ENCODE peak calls at places on chromosome 20, in four cellular contexts. One of them, this sample, is unnamed.

GRCh38 chr20:48451401-48451800 is 376.4 kb downstream of the PREX1 start:
- DNase-seq in K562: no peak
- DNase-seq in GM12878: no peak
- DNase-seq in HepG2: no peak
- DNase-seq in this sample: no peak

GRCh38 chr20:1330075-1330830 is 1.3 kb upstream of the SDCBP2 start:
- DNase-seq in HepG2: no peak
- DNase-seq in K562: no peak
- DNase-seq in GM12878: peak
- DNase-seq in this sample: no peak

GRCh38 chr20:56843817-56844216 is 214.7 kb downstream of the TFAP2C start:
- DNase-seq in GM12878: no peak
- DNase-seq in HepG2: no peak
- DNase-seq in K562: peak
- DNase-seq in this sample: no peak

GRCh38 chr20:1434571-1435336 is 31.9 kb downstream of the NSFL1C start:
- DNase-seq in K562: no peak
- DNase-seq in GM12878: peak
- DNase-seq in HepG2: no peak
- DNase-seq in this sample: no peak

GRCh38 chr20:47326718-47327137 is 29.8 kb downstream of the ZMYND8 start:
- DNase-seq in HepG2: no peak
- DNase-seq in K562: no peak
- DNase-seq in GM12878: no peak
- DNase-seq in this sample: no peak

GRCh38 chr20:4797275-4797674 is 75.6 kb downstream of the PRND start:
- DNase-seq in HepG2: no peak
- DNase-seq in GM12878: no peak
- DNase-seq in K562: no peak
- DNase-seq in this sample: no peak

GRCh38 chr20:4159765-4160490 is 144.6 kb upstream of the RNF24 start:
- DNase-seq in HepG2: no peak
- DNase-seq in K562: no peak
- DNase-seq in GM12878: no peak
- DNase-seq in this sample: no peak

GRCh38 chr20:52676282-52676995 is 295.7 kb upstream of the TSHZ2 start:
- DNase-seq in HepG2: no peak
- DNase-seq in GM12878: no peak
- DNase-seq in K562: no peak
- DNase-seq in this sample: no peak

GRCh38 chr20:34864216-34864615 is 8.4 kb downstream of the GGT7 start:
- DNase-seq in GM12878: no peak
- DNase-seq in HepG2: no peak
- DNase-seq in K562: no peak
- DNase-seq in this sample: no peak
- TF ChIP-seq TARDBP in GM12878: no peak
- TF ChIP-seq TARDBP in HepG2: no peak
- TF ChIP-seq TARDBP in K562: no peak
- TF ChIP-seq TARDBP in this sample: no peak

GRCh38 chr20:61186771-61187170 is 65.3 kb upstream of the CDH4 start:
- DNase-seq in GM12878: no peak
- DNase-seq in K562: no peak
- DNase-seq in HepG2: no peak
- DNase-seq in this sample: no peak

GRCh38 chr20:61189534-61189933 is 62.5 kb upstream of the CDH4 start:
- DNase-seq in GM12878: no peak
- DNase-seq in K562: no peak
- DNase-seq in HepG2: no peak
- DNase-seq in this sample: no peak

GRCh38 chr20:61185181-61185580 is 66.9 kb upstream of the CDH4 start:
- DNase-seq in GM12878: no peak
- DNase-seq in HepG2: no peak
- DNase-seq in K562: no peak
- DNase-seq in this sample: no peak

GRCh38 chr20:61184194-61184593 is 67.9 kb upstream of the CDH4 start:
- DNase-seq in GM12878: no peak
- DNase-seq in HepG2: no peak
- DNase-seq in K562: no peak
- DNase-seq in this sample: no peak

GRCh38 chr20:61185841-61186601 is 66.0 kb upstream of the CDH4 start:
- DNase-seq in K562: no peak
- DNase-seq in HepG2: no peak
- DNase-seq in GM12878: no peak
- DNase-seq in this sample: no peak
- TF ChIP-seq TARDBP in K562: no peak
- TF ChIP-seq TARDBP in HepG2: no peak
- TF ChIP-seq TARDBP in GM12878: no peak
- TF ChIP-seq TARDBP in this sample: no peak

GRCh38 chr20:10963717-10964266 is 290.0 kb upstream of the JAG1 start:
- DNase-seq in K562: no peak
- DNase-seq in HepG2: no peak
- DNase-seq in GM12878: no peak
- DNase-seq in this sample: no peak
- TF ChIP-seq TARDBP in K562: no peak
- TF ChIP-seq TARDBP in HepG2: no peak
- TF ChIP-seq TARDBP in GM12878: no peak
- TF ChIP-seq TARDBP in this sample: no peak

DNA sequence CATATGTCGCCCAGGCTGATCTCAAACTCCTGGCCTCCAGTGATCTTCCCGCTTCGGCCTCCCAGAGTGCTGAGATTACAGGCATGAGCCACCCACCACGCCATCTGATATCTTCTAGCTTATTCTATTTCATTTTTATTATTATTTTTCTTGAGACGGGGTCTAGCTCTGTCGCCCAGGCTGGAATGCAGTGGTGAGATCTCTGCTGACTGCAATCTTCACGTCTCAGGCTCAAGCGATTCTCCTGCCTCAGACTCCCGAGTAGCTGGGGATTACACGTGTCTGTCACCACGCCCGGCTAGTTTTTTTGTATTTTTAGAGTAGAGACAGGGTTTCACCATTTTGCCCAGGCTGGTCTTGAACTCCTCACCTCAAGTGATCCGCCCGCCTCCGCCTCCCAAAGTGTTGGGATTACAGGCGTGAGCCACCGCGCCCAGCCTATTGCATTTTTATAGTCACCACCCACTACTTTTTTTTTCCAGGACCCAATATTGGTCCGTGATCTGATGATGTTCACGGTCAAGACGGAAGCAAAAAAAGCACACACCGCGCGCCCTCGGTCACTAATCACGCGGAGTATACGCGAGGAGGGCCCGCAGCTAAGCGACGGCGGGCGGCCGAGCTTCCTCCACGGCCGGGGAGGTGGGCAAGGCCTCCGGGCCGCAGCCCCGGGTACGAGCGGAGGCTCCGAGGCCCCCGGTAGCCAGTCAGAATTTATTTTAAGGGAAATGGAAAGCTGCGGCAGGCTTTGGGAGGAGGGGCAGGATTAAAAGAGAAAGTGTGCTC is 1.1 kb upstream of the LSM14B start:
- DNase-seq in K562: no peak
- DNase-seq in GM12878: no peak
- DNase-seq in HepG2: no peak
- DNase-seq in this sample: no peak
- TF ChIP-seq TARDBP in K562: no peak
- TF ChIP-seq TARDBP in GM12878: peak
- TF ChIP-seq TARDBP in HepG2: no peak
- TF ChIP-seq TARDBP in this sample: no peak

GRCh38 chr20:9149796-9150195 is 80.9 kb downstream of the PLCB4 start:
- DNase-seq in K562: no peak
- DNase-seq in HepG2: no peak
- DNase-seq in GM12878: no peak
- DNase-seq in this sample: no peak

GRCh38 chr20:9146649-9147048 is 77.8 kb downstream of the PLCB4 start:
- DNase-seq in GM12878: no peak
- DNase-seq in HepG2: no peak
- DNase-seq in K562: no peak
- DNase-seq in this sample: no peak

GRCh38 chr20:9149087-9149486 is 80.2 kb downstream of the PLCB4 start:
- DNase-seq in K562: peak
- DNase-seq in GM12878: no peak
- DNase-seq in HepG2: no peak
- DNase-seq in this sample: no peak

GRCh38 chr20:9145142-9145541 is 76.3 kb downstream of the PLCB4 start:
- DNase-seq in GM12878: no peak
- DNase-seq in K562: no peak
- DNase-seq in HepG2: no peak
- DNase-seq in this sample: no peak

DNA sequence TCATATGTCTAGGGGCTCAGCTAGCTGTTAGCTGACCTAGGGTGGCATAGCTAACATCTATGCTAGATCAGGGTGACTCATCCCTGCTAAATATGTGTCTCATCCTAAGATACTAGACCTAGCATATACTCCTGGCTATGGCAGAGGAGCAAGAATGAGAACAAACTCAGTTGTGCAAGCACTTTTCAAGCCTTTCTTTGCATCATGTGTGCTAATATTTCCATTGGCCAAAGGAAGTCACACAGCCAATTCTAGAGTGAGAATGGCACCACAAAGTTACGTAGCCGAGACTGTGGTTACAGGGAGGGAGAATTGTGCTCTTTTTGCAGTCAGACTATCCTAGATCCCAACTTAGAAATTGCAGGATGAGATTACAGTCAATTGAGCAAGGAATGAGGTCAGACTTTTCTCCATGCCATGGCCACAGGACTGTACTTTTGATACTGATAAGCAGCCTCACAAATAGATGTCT is 78.7 kb downstream of the PLCB4 start:
- DNase-seq in GM12878: no peak
- DNase-seq in K562: no peak
- DNase-seq in HepG2: no peak
- DNase-seq in this sample: no peak
- TF ChIP-seq TARDBP in GM12878: no peak
- TF ChIP-seq TARDBP in K562: no peak
- TF ChIP-seq TARDBP in HepG2: no peak
- TF ChIP-seq TARDBP in this sample: no peak

This sample was measured in HEK293T.